ENCODE peak calls at places on chromosomes 5 and 9, in ten cellular contexts. F is fibroblast of pulmonary artery, B is endodermal cell, G is left ventricle myocardium inferior, Y is foreskin fibroblast, S is cardiac muscle cell, C is tibial nerve, H is ovary, Z is colonic mucosa, Q is cardiac fibroblast. X is an unnamed sample.

GRCh38 chr5:51388488-51389325 is 5.5 kb downstream of the ISL1 start:
- DNase-seq in F (no peak), B (no peak), G (no peak), Y (no peak), S (no peak), C (no peak), H (no peak), Z (no peak), Q (no peak), X (no peak)

GRCh38 chr5:161165998-161166660 is 314.1 kb upstream of the ATP10B start:
- DNase-seq in F (no peak), B (peak; percentile 48), G (no peak), Y (no peak), S (no peak), C (no peak), H (no peak), Z (no peak), Q (no peak), X (no peak)

GRCh38 chr9:108551030-108551964 is 304.5 kb downstream of the ACTL7B start:
- DNase-seq in F (peak; percentile 74), B (no peak), G (no peak), Y (peak; percentile 93), S (peak; percentile 78), C (no peak), H (no peak), Z (no peak), Q (peak; percentile 87), X (no peak)

GRCh38 chr9:99259231-99259918 is 37.3 kb downstream of the SEC61B start:
- DNase-seq in F (peak; percentile 51), B (peak; percentile 70), G (peak; percentile 88), Y (peak; percentile 14), S (peak; percentile 70), C (peak; percentile 65), H (peak; percentile 83), Z (peak; percentile 38), Q (peak; percentile 19), X (no peak)

GRCh38 chr5:97545856-97546570 is 363.0 kb upstream of the RIOK2 start:
- DNase-seq in F (peak; percentile 53), B (no peak), G (no peak), Y (peak; percentile 65), S (peak; percentile 41), C (no peak), H (no peak), Z (no peak), Q (peak; percentile 69), X (no peak)

GRCh38 chr5:135488727-135489465 is 36.7 kb upstream of the TIFAB start:
- DNase-seq in F (peak; percentile 39), B (peak; percentile 94), G (no peak), Y (peak; percentile 82), S (peak; percentile 67), C (no peak), H (no peak), Z (no peak), Q (peak; percentile 70), X (no peak)

GRCh38 chr5:147188200-147189108 is 46.4 kb upstream of the STK32A start:
- DNase-seq in F (peak; percentile 84), B (peak; percentile 64), G (no peak), Y (peak; percentile 16), S (peak; percentile 84), C (no peak), H (peak; percentile 28), Z (peak; percentile 58), Q (peak; percentile 76), X (peak; percentile 4)

GRCh38 chr9:92963831-92964606 is 16.7 kb downstream of the FGD3 start:
- DNase-seq in F (no peak), B (peak; percentile 53), G (no peak), Y (no peak), S (no peak), C (no peak), H (no peak), Z (peak; percentile 38), Q (no peak), X (peak; percentile 84)

GRCh38 chr5:174503461-174504265 is 220.7 kb upstream of the MSX2 start:
- DNase-seq in F (peak; percentile 65), B (no peak), G (no peak), Y (peak; percentile 63), S (peak; percentile 79), C (no peak), H (no peak), Z (no peak), Q (peak; percentile 16), X (no peak)

GRCh38 chr5:124908603-124909451 is 162.4 kb upstream of the ZNF608 start:
- DNase-seq in F (no peak), B (no peak), G (no peak), Y (no peak), S (peak; percentile 59), C (no peak), H (no peak), Z (no peak), Q (peak; percentile 12), X (no peak)

GRCh38 chr5:17413691-17414090 is 84.3 kb upstream of the TAF11L2 start:
- DNase-seq in F (no peak), B (peak; percentile 57), G (no peak), Y (no peak), S (no peak), C (no peak), H (no peak), Z (no peak), Q (no peak), X (no peak)

GRCh38 chr5:18553269-18553668 is 919.0 kb downstream of the TAF11L14 start:
- DNase-seq in F (peak; percentile 8), B (no peak), G (no peak), Y (no peak), S (peak; percentile 1), C (no peak), H (no peak), Z (no peak), Q (peak; percentile 33), X (no peak)

GRCh38 chr9:87479801-87480201 is 17.9 kb upstream of the DAPK1 start:
- DNase-seq in F (peak; percentile 8), B (no peak), G (no peak), Y (no peak), S (peak; percentile 74), C (no peak), H (no peak), Z (no peak), Q (no peak), X (peak; percentile 71)

GRCh38 chr9:78365979-78366697 is 69.2 kb downstream of the PSAT1 start:
- DNase-seq in F (peak; percentile 40), B (no peak), G (no peak), Y (no peak), S (peak; percentile 40), C (no peak), H (no peak), Z (no peak), Q (peak; percentile 53), X (no peak)

GRCh38 chr5:75568202-75568601 is 43.1 kb upstream of the ANKDD1B start:
- DNase-seq in F (no peak), B (no peak), G (no peak), Y (no peak), S (no peak), C (no peak), H (no peak), Z (no peak), Q (no peak), X (no peak)

GRCh38 chr5:176739461-176740051 is 70.8 kb upstream of the UNC5A start:
- DNase-seq in F (no peak), B (peak; percentile 75), G (no peak), Y (no peak), S (no peak), C (no peak), H (no peak), Z (peak; percentile 7), Q (no peak), X (no peak)

GRCh38 chr5:10762776-10763500 is 1.9 kb upstream of the DAP start:
- DNase-seq in F (no peak), B (no peak), G (no peak), Y (no peak), S (no peak), C (no peak), H (no peak), Z (no peak), Q (no peak), X (no peak)
- TF ChIP-seq CTCF in F (no peak), B (no peak), G (no peak), Y (no peak), S (no peak), C (no peak), H (no peak), Z (no peak), Q (no peak), X (no peak)

DNA sequence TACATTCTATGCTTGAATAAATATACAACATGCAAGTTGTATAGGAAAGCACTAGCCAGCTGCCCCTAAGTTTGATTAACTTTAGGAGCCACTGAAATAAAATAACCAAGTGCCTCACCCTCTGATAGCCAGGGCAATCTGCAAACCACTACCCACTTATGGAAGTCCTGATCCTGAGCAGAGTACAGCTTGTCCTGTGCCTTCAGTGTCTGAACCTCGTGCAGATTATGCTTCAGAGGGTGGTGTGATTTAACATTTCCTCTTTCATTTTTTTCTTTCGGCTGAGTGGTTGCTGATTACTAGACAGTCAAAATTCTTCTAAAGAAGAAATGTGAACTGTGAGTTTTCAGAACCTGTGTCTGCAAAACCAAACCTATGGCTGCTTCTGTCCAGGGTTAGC is 327.7 kb downstream of the PIK3R1 start:
- DNase-seq in F (no peak), B (no peak), G (no peak), Y (no peak), S (peak; percentile 29), C (no peak), H (no peak), Z (no peak), Q (no peak), X (no peak)
- H3K4me3 ChIP-seq in F (no peak overlapping the region), B (no peak overlapping the region), G (no peak overlapping the region), Y (no peak overlapping the region), S (no peak overlapping the region), C (no peak overlapping the region), H (no peak overlapping the region), Z (no peak overlapping the region), Q (no peak overlapping the region), X (no peak overlapping the region)

DNA sequence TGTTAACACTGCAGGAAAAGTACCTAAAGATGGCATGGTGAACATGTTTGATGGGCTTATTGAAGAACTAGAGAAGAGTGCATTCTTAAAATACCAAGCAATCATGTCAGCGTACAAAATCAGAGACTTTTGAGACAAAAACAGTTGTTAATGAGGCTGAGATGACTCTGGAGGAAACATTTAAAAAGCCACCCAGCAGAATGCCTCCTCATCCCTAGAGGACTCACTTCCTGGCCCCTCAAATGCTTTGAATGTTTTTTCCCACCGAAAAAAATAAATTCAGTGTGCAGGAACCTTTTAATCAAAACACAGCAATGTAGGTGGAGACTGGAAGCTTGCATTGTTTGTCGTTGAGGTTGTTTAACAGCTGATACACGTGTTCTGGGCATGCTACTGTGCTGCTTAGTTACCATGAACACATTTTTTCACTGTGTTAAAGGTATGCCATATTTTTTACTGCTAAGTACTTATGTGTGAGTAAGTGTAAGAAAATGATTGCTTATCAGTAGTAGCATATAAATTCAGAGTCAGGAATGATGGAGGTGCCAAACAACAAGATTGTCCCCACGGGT is 65.7 kb upstream of the ADCY2 start:
- DNase-seq in F (no peak), B (no peak), G (no peak), Y (no peak), S (no peak), C (no peak), H (no peak), Z (no peak), Q (no peak), X (no peak)
- TF ChIP-seq CTCF in F (no peak), B (no peak), G (no peak), Y (no peak), S (no peak), C (no peak), H (no peak), Z (no peak), Q (no peak), X (no peak)

DNA sequence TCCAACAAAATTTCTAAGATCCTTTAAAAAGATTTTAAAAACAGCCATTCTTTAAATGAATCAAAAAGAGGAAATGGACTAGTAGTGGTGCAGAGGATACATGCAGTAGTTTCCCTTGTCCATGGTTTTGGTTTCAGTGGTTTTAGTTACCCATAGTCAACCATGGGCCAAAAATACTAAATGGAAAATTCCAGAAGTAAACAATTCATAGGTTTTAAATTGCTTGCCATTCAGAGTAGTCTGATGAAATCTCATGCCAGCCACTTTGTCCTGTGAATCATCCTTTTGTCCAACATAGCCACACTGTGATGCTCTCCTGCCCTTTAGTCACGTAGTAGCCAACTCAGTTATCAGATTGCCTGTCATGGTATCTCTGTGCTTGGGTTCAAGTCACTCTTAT is 286.1 kb downstream of the ANXA1 start:
- DNase-seq in F (no peak), B (no peak), G (no peak), Y (peak; percentile 1), S (no peak), C (no peak), H (no peak), Z (no peak), Q (no peak), X (no peak)
- H3K4me3 ChIP-seq in F (no peak overlapping the region), B (no peak overlapping the region), G (no peak overlapping the region), Y (no peak overlapping the region), S (no peak overlapping the region), C (no peak overlapping the region), H (no peak overlapping the region), Z (no peak overlapping the region), Q (no peak overlapping the region), X (no peak overlapping the region)